ENCODE peak calls at places on chromosomes 13 and 19, in ten cellular contexts. W is GF-D8; Y is T-helper 1 cell; Z is psoas muscle; V is activated CD4-positive, alpha-beta T cell treated with anti-CD3 and anti-CD28 coated beads for 4 hours; T is ACHN; A is activated naive CD4-positive, alpha-beta T cell treated with anti-CD3 and anti-CD28 coated beads for 36 hours; H is ascending aorta; B is tibial nerve; C is stimulated activated CD8-positive, alpha-beta memory T cell treated with anti-CD3 and anti-CD28 coated beads, Interleukin-2, amount 100 ng/mL, for 1 hour. P is an unnamed sample.

GRCh38 chr13:111242585-111242984 is 77.9 kb upstream of the TEX29 start:
- DNase-seq in A (no peak), B (no peak), T (no peak), Y (no peak), V (no peak), H (peak), C (no peak), W (no peak), Z (no peak), P (no peak)

GRCh38 chr19:18281082-18282020 is at the start of gene JUND:
- DNase-seq in W (peak), Y (peak), B (peak), T (peak), A (peak), Z (peak), H (peak), V (peak), C (peak), P (peak)

GRCh38 chr13:39515231-39515630 is 87.8 kb downstream of the LHFPL6 start:
- DNase-seq in B (no peak), A (no peak), T (no peak), C (no peak), Z (no peak), V (no peak), H (no peak), Y (no peak), W (no peak), P (no peak)

GRCh38 chr13:91468301-91468700 is 69.9 kb downstream of the GPC5 start:
- DNase-seq in C (no peak), A (no peak), H (no peak), Y (no peak), W (no peak), V (no peak), B (no peak), T (no peak), Z (no peak), P (no peak)

GRCh38 chr13:20942938-20943518 is 40.5 kb upstream of the XPO4 start:
- DNase-seq in Z (no peak), B (no peak), W (no peak), A (no peak), C (no peak), H (no peak), V (no peak), Y (no peak), T (no peak), P (no peak)

GRCh38 chr19:21947775-21948174 is 63.0 kb downstream of the ZNF208 start:
- DNase-seq in C (no peak), A (peak), H (no peak), Y (no peak), T (peak), W (no peak), B (no peak), V (no peak), Z (no peak), P (no peak)

GRCh38 chr19:29324717-29325116 is 111.8 kb upstream of the UQCRFS1 start:
- DNase-seq in T (no peak), Y (no peak), V (no peak), C (no peak), Z (no peak), H (no peak), B (no peak), W (no peak), A (no peak), P (no peak)

GRCh38 chr19:19537321-19538048 is 580 bp upstream of the CILP2 start:
- DNase-seq in W (no peak), Y (no peak), Z (no peak), B (no peak), C (no peak), V (no peak), A (no peak), H (no peak), T (no peak), P (no peak)

GRCh38 chr19:6484831-6485230 is 3.2 kb upstream of the DENND1C start:
- DNase-seq in H (no peak), A (no peak), V (no peak), C (no peak), Y (no peak), W (no peak), Z (no peak), B (no peak), T (no peak), P (no peak)

GRCh38 chr19:39937094-39937493 is 2.7 kb upstream of the FCGBP start:
- DNase-seq in B (no peak), Y (peak), C (no peak), A (peak), H (no peak), Z (no peak), V (peak), T (no peak), W (no peak), P (no peak)

GRCh38 chr13:85093808-85094207 is 705.4 kb downstream of the SLITRK6 start:
- DNase-seq in A (no peak), Z (no peak), H (no peak), T (no peak), V (no peak), W (no peak), B (peak), C (no peak), Y (no peak), P (no peak)

GRCh38 chr13:113937497-113938140 is 36.3 kb downstream of the C13orf46 start:
- DNase-seq in A (no peak), C (no peak), T (no peak), B (no peak), Z (no peak), Y (no peak), V (no peak), H (no peak), W (no peak), P (no peak)

GRCh38 chr13:39415003-39415402 is 188.0 kb downstream of the LHFPL6 start:
- DNase-seq in T (no peak), C (no peak), A (no peak), Y (no peak), H (no peak), W (no peak), B (no peak), V (no peak), Z (no peak), P (no peak)

GRCh38 chr19:56934438-56935090 is 94.0 kb upstream of the PEG3 start:
- DNase-seq in W (no peak), H (no peak), T (no peak), A (no peak), Y (no peak), C (no peak), V (no peak), B (no peak), Z (no peak), P (no peak)

GRCh38 chr13:48892311-48892710 is 83.4 kb upstream of the FNDC3A start:
- DNase-seq in B (no peak), A (no peak), W (no peak), C (no peak), V (no peak), Y (peak), H (no peak), T (peak), Z (no peak), P (no peak)

GRCh38 chr19:39362682-39363657 is 20.7 kb downstream of the SAMD4B start:
- DNase-seq in W (no peak), H (no peak), A (no peak), Z (no peak), B (no peak), V (no peak), T (peak), C (no peak), Y (no peak), P (no peak)

P was measured in NCI-H187 treated with DMSO at 0.1 percent for 48 hours.